ENCODE peak calls at places on chromosomes 7 and 10, in four cellular contexts. One of them, this sample, is unnamed. For H3K4me1 and H3K36me3, the result is how much of the 10 kb centered on the place peaks cover.

GRCh38 chr10:69232252-69232651 is 12.1 kb downstream of the HKDC1 start:
- DNase-seq in GM23248: peak
- DNase-seq in cardiac muscle cell: peak
- DNase-seq in testis: no peak
- DNase-seq in this sample: peak

GRCh38 chr10:126663880-126664279 is 6.6 kb downstream of the C10orf90 start:
- DNase-seq in cardiac muscle cell: peak
- DNase-seq in GM23248: peak
- DNase-seq in testis: no peak
- DNase-seq in this sample: no peak

GRCh38 chr10:6320320-6321010 is 117.7 kb downstream of the PFKFB3 start:
- DNase-seq in cardiac muscle cell: no peak
- DNase-seq in GM23248: no peak
- DNase-seq in testis: no peak
- DNase-seq in this sample: no peak

GRCh38 chr7:88432321-88432720 is 125.6 kb upstream of the STEAP4 start:
- DNase-seq in testis: no peak
- DNase-seq in GM23248: no peak
- DNase-seq in cardiac muscle cell: no peak
- DNase-seq in this sample: peak

GRCh38 chr7:117769085-117769484 is 104.2 kb downstream of the CTTNBP2 start:
- DNase-seq in GM23248: no peak
- DNase-seq in testis: no peak
- DNase-seq in cardiac muscle cell: no peak
- DNase-seq in this sample: no peak

GRCh38 chr7:95718556-95719410 is 53.6 kb upstream of the DYNC1I1 start:
- DNase-seq in GM23248: peak
- DNase-seq in cardiac muscle cell: peak
- DNase-seq in testis: no peak
- DNase-seq in this sample: peak

GRCh38 chr10:78944658-78945333 is 124.0 kb upstream of the ZMIZ1 start:
- DNase-seq in testis: peak
- DNase-seq in cardiac muscle cell: peak
- DNase-seq in GM23248: peak
- DNase-seq in this sample: peak

GRCh38 chr10:48289652-48290238 is 15.2 kb upstream of the FRMPD2 start:
- DNase-seq in testis: peak
- DNase-seq in GM23248: peak
- DNase-seq in cardiac muscle cell: peak
- DNase-seq in this sample: peak

GRCh38 chr10:92886334-92886961 is 38.1 kb downstream of the EXOC6 start:
- DNase-seq in cardiac muscle cell: no peak
- DNase-seq in testis: no peak
- DNase-seq in GM23248: peak
- DNase-seq in this sample: no peak

GRCh38 chr10:29304259-29305030 is 15.6 kb downstream of the LYZL1 start:
- DNase-seq in testis: peak
- DNase-seq in GM23248: peak
- DNase-seq in cardiac muscle cell: peak
- DNase-seq in this sample: peak

GRCh38 chr10:113420057-113420732 is 132.7 kb upstream of the HABP2 start:
- DNase-seq in GM23248: no peak
- DNase-seq in cardiac muscle cell: no peak
- DNase-seq in testis: no peak
- DNase-seq in this sample: no peak

GRCh38 chr10:123148414-123149161 is 652 bp downstream of the HMX2 start:
- DNase-seq in GM23248: peak
- DNase-seq in cardiac muscle cell: no peak
- DNase-seq in testis: no peak
- DNase-seq in this sample: no peak

GRCh38 chr7:135976312-135977019 is 693 bp downstream of the MTPN start:
- DNase-seq in testis: peak
- DNase-seq in GM23248: peak
- DNase-seq in cardiac muscle cell: no peak
- DNase-seq in this sample: no peak

GRCh38 chr10:61937631-61938284 is 36.3 kb downstream of the ARID5B start:
- DNase-seq in testis: no peak
- DNase-seq in cardiac muscle cell: peak
- DNase-seq in GM23248: peak
- DNase-seq in this sample: no peak

GRCh38 chr7:132251327-132251659 is 325.0 kb downstream of the PLXNA4 start:
- DNase-seq in GM23248: no peak
- DNase-seq in cardiac muscle cell: peak
- DNase-seq in testis: peak
- DNase-seq in this sample: peak
- H3K27ac ChIP-seq in GM23248: no peak
- H3K27ac ChIP-seq in cardiac muscle cell: no peak
- H3K27ac ChIP-seq in testis: peak
- H3K27ac ChIP-seq in this sample: no peak

GRCh38 chr7:27112361-27112760 is 9.9 kb upstream of the HOXA2 start:
- DNase-seq in testis: no peak
- DNase-seq in GM23248: no peak
- DNase-seq in cardiac muscle cell: no peak
- DNase-seq in this sample: no peak

GRCh38 chr7:27110163-27110976 is 7.9 kb upstream of the HOXA2 start:
- DNase-seq in testis: peak
- DNase-seq in cardiac muscle cell: no peak
- DNase-seq in GM23248: no peak
- DNase-seq in this sample: no peak

GRCh38 chr7:27112960-27113949 is 10.8 kb upstream of the HOXA2 start:
- DNase-seq in GM23248: no peak
- DNase-seq in cardiac muscle cell: no peak
- DNase-seq in testis: no peak
- DNase-seq in this sample: peak

GRCh38 chr7:27110977-27111752 is 8.7 kb upstream of the HOXA2 start:
- DNase-seq in cardiac muscle cell: no peak
- DNase-seq in GM23248: peak
- DNase-seq in testis: no peak
- DNase-seq in this sample: no peak

DNA sequence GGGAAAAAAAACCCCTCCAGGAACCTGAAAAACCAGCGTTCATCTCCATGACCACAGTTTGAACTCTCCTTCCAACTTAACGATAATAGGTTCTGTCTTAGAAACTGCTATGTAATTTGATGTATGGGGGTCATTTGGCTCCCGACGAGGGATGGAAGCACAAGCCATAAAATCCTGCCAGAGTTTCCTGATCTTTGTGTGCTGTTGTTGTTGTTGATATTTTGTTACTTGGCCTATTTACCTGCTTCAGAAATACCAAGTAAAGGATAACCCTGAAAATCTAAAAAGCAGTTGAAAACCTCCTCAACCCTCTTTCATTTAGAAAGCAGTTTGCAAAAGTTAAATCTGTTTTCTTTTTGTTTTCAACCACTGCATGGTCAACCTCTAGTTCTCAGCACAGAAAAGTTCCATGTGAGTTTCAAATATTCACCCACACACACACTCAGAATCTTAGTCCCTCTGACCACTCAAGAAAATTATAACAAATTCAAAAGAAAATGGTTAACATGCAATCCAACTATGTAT is 9.3 kb upstream of the HOXA2 start:
- DNase-seq in cardiac muscle cell: no peak
- DNase-seq in testis: no peak
- DNase-seq in GM23248: no peak
- DNase-seq in this sample: peak
- H3K4me1 ChIP-seq in cardiac muscle cell: under half
- H3K4me1 ChIP-seq in testis: under half
- H3K4me1 ChIP-seq in GM23248: under half
- H3K4me1 ChIP-seq in this sample: under half

GRCh38 chr10:43385412-43386004 is 14.1 kb downstream of the FXYD4 start:
- DNase-seq in GM23248: no peak
- DNase-seq in testis: no peak
- DNase-seq in cardiac muscle cell: no peak
- DNase-seq in this sample: no peak
- H3K36me3 ChIP-seq in GM23248: half or more
- H3K36me3 ChIP-seq in testis: under half
- H3K36me3 ChIP-seq in cardiac muscle cell: under half
- H3K36me3 ChIP-seq in this sample: under half

GRCh38 chr10:72335394-72336258 is 19.1 kb downstream of the DNAJB12 start:
- DNase-seq in testis: peak
- DNase-seq in cardiac muscle cell: peak
- DNase-seq in GM23248: no peak
- DNase-seq in this sample: peak
- H3K27ac ChIP-seq in testis: peak
- H3K27ac ChIP-seq in cardiac muscle cell: peak
- H3K27ac ChIP-seq in GM23248: no peak
- H3K27ac ChIP-seq in this sample: peak

DNA sequence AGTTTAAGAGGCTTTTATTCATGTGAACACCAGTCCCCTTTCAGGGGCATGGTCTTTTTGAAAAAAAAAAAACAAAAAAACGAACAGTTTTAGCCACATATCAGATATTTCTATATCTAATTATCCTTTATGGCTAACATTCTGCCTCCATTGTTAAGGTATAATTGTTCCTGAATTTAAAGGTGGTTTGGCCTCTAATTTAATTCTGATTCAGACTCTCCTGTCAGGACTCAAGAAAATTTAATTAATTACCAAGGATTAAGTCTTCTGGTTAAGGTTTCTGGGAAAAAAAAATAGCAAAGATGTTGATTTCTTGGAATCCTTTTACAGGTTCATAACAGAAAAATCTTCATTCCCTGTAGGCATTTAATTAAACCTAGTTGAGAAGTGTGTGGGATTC is 27.4 kb downstream of the COL1A2 start:
- DNase-seq in GM23248: no peak
- DNase-seq in cardiac muscle cell: no peak
- DNase-seq in testis: no peak
- DNase-seq in this sample: no peak
- H3K4me1 ChIP-seq in GM23248: half or more
- H3K4me1 ChIP-seq in cardiac muscle cell: under half
- H3K4me1 ChIP-seq in testis: under half
- H3K4me1 ChIP-seq in this sample: under half

GRCh38 chr10:124997791-124998623 is 56.1 kb downstream of the ZRANB1 start:
- DNase-seq in GM23248: no peak
- DNase-seq in testis: peak
- DNase-seq in cardiac muscle cell: no peak
- DNase-seq in this sample: no peak

GRCh38 chr10:125000366-125001312 is 58.7 kb downstream of the ZRANB1 start:
- DNase-seq in testis: peak
- DNase-seq in cardiac muscle cell: peak
- DNase-seq in GM23248: peak
- DNase-seq in this sample: peak

GRCh38 chr10:124999433-125000365 is 57.8 kb downstream of the ZRANB1 start:
- DNase-seq in cardiac muscle cell: peak
- DNase-seq in GM23248: peak
- DNase-seq in testis: peak
- DNase-seq in this sample: peak

GRCh38 chr10:124997246-124997790 is 55.4 kb downstream of the ZRANB1 start:
- DNase-seq in testis: no peak
- DNase-seq in GM23248: no peak
- DNase-seq in cardiac muscle cell: no peak
- DNase-seq in this sample: no peak

GRCh38 chr10:124998624-124999291 is 56.8 kb downstream of the ZRANB1 start:
- DNase-seq in testis: peak
- DNase-seq in GM23248: no peak
- DNase-seq in cardiac muscle cell: no peak
- DNase-seq in this sample: no peak
- H3K36me3 ChIP-seq in testis: under half
- H3K36me3 ChIP-seq in GM23248: under half
- H3K36me3 ChIP-seq in cardiac muscle cell: under half
- H3K36me3 ChIP-seq in this sample: under half

DNA sequence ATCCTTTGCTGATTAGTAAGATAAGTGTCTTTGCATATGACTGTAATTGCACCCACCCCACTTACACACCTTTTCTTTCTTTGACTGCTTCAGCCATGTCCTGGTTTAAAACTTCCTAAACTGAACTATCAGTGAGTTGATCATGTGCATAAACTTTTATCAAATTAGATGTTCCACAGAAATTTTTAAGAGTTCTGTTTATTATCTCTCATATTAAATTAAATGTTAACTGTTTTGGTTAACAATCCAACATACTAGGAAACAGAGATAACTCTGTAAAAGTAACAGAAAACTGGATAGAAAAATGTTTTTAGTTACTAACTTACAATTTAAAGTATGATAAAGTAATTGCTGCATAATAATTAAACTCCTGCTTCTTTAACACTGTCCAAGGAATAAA is 959.6 kb upstream of the LRRN3 start:
- DNase-seq in testis: no peak
- DNase-seq in cardiac muscle cell: no peak
- DNase-seq in GM23248: no peak
- DNase-seq in this sample: no peak
- H3K27ac ChIP-seq in testis: no peak
- H3K27ac ChIP-seq in cardiac muscle cell: no peak
- H3K27ac ChIP-seq in GM23248: no peak
- H3K27ac ChIP-seq in this sample: no peak

GRCh38 chr7:2441430-2442058 is 34.7 kb downstream of the GRIFIN start:
- DNase-seq in GM23248: no peak
- DNase-seq in testis: no peak
- DNase-seq in cardiac muscle cell: no peak
- DNase-seq in this sample: no peak

GRCh38 chr7:2445047-2445446 is 31.2 kb downstream of the GRIFIN start:
- DNase-seq in GM23248: peak
- DNase-seq in cardiac muscle cell: peak
- DNase-seq in testis: no peak
- DNase-seq in this sample: no peak

GRCh38 chr7:2444476-2444875 is 31.7 kb downstream of the GRIFIN start:
- DNase-seq in cardiac muscle cell: peak
- DNase-seq in testis: no peak
- DNase-seq in GM23248: peak
- DNase-seq in this sample: no peak

GRCh38 chr7:2445898-2446555 is 30.2 kb downstream of the GRIFIN start:
- DNase-seq in GM23248: peak
- DNase-seq in testis: no peak
- DNase-seq in cardiac muscle cell: no peak
- DNase-seq in this sample: no peak

DNA sequence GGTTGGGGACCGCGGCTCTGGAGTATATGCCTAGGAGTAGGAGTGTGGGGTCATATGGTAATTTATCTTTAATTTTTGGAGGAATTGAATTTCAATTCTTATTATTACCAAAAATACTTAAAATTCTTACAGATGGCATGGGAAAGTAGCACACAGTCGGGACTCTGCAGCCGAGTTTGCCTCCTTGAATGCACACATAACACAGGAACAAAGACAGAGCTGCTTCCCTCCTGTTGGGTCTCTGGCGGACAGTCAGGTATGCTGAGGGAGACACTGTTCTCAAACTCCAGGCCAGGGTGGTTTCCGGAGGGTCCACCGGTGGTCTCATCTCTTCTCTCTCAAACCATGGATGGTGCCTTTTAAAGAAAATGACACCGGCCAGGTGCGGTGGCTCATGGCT is 32.7 kb downstream of the GRIFIN start:
- DNase-seq in GM23248: no peak
- DNase-seq in testis: no peak
- DNase-seq in cardiac muscle cell: no peak
- DNase-seq in this sample: no peak
- H3K4me1 ChIP-seq in GM23248: under half
- H3K4me1 ChIP-seq in testis: under half
- H3K4me1 ChIP-seq in cardiac muscle cell: under half
- H3K4me1 ChIP-seq in this sample: under half